ENCODE peak calls at places on chromosomes 4 and X, in five cellular contexts. J, R, F, B and D are unnamed samples.

GRCh38 chrX:97021680-97022079 is 138.0 kb downstream of the RPA4 start:
- DNase-seq in J (no peak), R (no peak), F (no peak), B (no peak), D (no peak)

GRCh38 chr4:52907510-52907909 is 45.4 kb downstream of the RASL11B start:
- DNase-seq in J (no peak), R (no peak), F (no peak), B (no peak), D (no peak)

GRCh38 chr4:38180456-38180855 is 220.3 kb downstream of the PTTG2 start:
- DNase-seq in J (no peak), R (no peak), F (no peak), B (no peak), D (no peak)

GRCh38 chrX:48306175-48306574 is 50.3 kb downstream of the SSX3 start:
- DNase-seq in J (no peak), R (no peak), F (no peak), B (no peak), D (no peak)

GRCh38 chr4:159046683-159047082 is 56.2 kb upstream of the RAPGEF2 start:
- DNase-seq in J (no peak), R (no peak), F (no peak), B (no peak), D (no peak)

GRCh38 chr4:76989391-76990061 is 40.0 kb downstream of the SEPTIN11 start:
- DNase-seq in J (no peak), R (peak; percentile 26), F (no peak), B (peak; percentile 23), D (no peak)

GRCh38 chr4:909131-909571 is 23.0 kb downstream of the GAK start:
- DNase-seq in J (peak; percentile 67), R (no peak), F (no peak), B (no peak), D (no peak)

GRCh38 chr4:151674804-151675290 is 86.0 kb downstream of the GATB start:
- DNase-seq in J (no peak), R (no peak), F (peak; percentile 9), B (no peak), D (peak; percentile 58)

GRCh38 chr4:1234296-1234695 is 14.6 kb downstream of the CTBP1 start:
- DNase-seq in J (peak; percentile 77), R (no peak), F (no peak), B (no peak), D (no peak)

GRCh38 chr4:40121515-40121914 is 64.9 kb downstream of the N4BP2 start:
- DNase-seq in J (no peak), R (no peak), F (no peak), B (no peak), D (no peak)